ENCODE peak calls at places on chromosomes 11 and 22, in five cellular contexts. O is psoas muscle, Z is esophagus squamous epithelium, I is heart left ventricle, J is endodermal cell. Y is an unnamed sample.

GRCh38 chr22:26592368-26593015 is 2.6 kb upstream of the TPST2 start:
- DNase-seq in O (no peak), Z (no peak), J (no peak), I (no peak), Y (no peak)

GRCh38 chr22:17501679-17502285 is 61.5 kb upstream of the SLC25A18 start:
- DNase-seq in O (no peak), Z (no peak), I (peak), J (peak), Y (peak)

GRCh38 chr11:116870054-116870453 is 32.6 kb upstream of the APOA1 start:
- DNase-seq in Z (no peak), I (no peak), J (no peak), O (no peak), Y (no peak)

GRCh38 chr22:21447694-21448402 is 19.3 kb upstream of the TMEM191C start:
- DNase-seq in Z (no peak), O (peak), I (peak), J (peak), Y (peak)

GRCh38 chr11:126474220-126474619 is 118.7 kb downstream of the ST3GAL4 start:
- DNase-seq in I (no peak), O (no peak), J (no peak), Z (no peak), Y (no peak)

GRCh38 chr22:33461698-33462434 is 403.7 kb upstream of the SYN3 start:
- DNase-seq in Z (no peak), O (no peak), J (no peak), I (no peak), Y (no peak)

GRCh38 chr11:9219115-9219514 is 46.0 kb downstream of the DENND5A start:
- DNase-seq in J (peak), Z (no peak), I (no peak), O (no peak), Y (no peak)

GRCh38 chr22:19978748-19979147 is 37.1 kb upstream of the TXNRD2 start:
- DNase-seq in Z (no peak), I (no peak), J (no peak), O (no peak), Y (no peak)

GRCh38 chr11:130771708-130772107 is 144.6 kb downstream of the SNX19 start:
- DNase-seq in Z (no peak), I (no peak), O (no peak), J (peak), Y (no peak)

GRCh38 chr11:130847517-130847916 is 68.8 kb downstream of the SNX19 start:
- DNase-seq in I (no peak), J (no peak), O (no peak), Z (no peak), Y (no peak)

GRCh38 chr22:19598054-19598855 is 74.0 kb upstream of the CLDN5 start:
- DNase-seq in Z (no peak), I (no peak), O (no peak), J (no peak), Y (no peak)

GRCh38 chr11:108915666-108916065 is 250.8 kb downstream of the DDX10 start:
- DNase-seq in O (no peak), Z (no peak), J (no peak), I (no peak), Y (no peak)

GRCh38 chr11:57639321-57640067 is 10.2 kb downstream of the YPEL4 start:
- DNase-seq in I (no peak), Z (no peak), O (no peak), J (peak), Y (no peak)

GRCh38 chr11:80593981-80594380 is 1153.2 kb upstream of the TENM4 start:
- DNase-seq in I (no peak), J (no peak), Z (no peak), O (no peak), Y (no peak)

GRCh38 chr11:44286268-44286880 is 23.6 kb downstream of the ALX4 start:
- DNase-seq in I (peak), Z (no peak), J (peak), O (peak), Y (peak)

GRCh38 chr22:28976588-28976987 is 85.0 kb downstream of the C22orf31 start:
- DNase-seq in Z (no peak), I (no peak), J (no peak), O (no peak), Y (no peak)

GRCh38 chr22:20672732-20673131 is 101.2 kb upstream of the SERPIND1 start:
- DNase-seq in Z (no peak), I (no peak), O (no peak), J (no peak), Y (no peak)

GRCh38 chr22:20506543-20507252 is 712 bp upstream of the MED15 start:
- DNase-seq in I (no peak), Z (no peak), O (no peak), J (no peak), Y (no peak)

GRCh38 chr11:41954034-41954433 is 494.6 kb upstream of the LRRC4C start:
- DNase-seq in O (no peak), Z (no peak), I (no peak), J (no peak), Y (no peak)

GRCh38 chr22:50567721-50568252 is 5.1 kb upstream of the SYCE3 start:
- DNase-seq in I (no peak), O (no peak), Z (no peak), J (no peak), Y (no peak)

GRCh38 chr11:1829039-1829820 is 5.6 kb upstream of the SYT8 start:
- DNase-seq in Z (no peak), J (no peak), O (peak), I (no peak), Y (peak)

GRCh38 chr22:39967996-39968968 is 8.1 kb downstream of the TMA7B start:
- DNase-seq in I (no peak), J (peak), O (no peak), Z (no peak), Y (peak)

GRCh38 chr11:78841451-78842060 is 266.9 kb upstream of the NARS2 start:
- DNase-seq in I (no peak), O (no peak), J (peak), Z (no peak), Y (no peak)

GRCh38 chr22:26573026-26573662 is 16.8 kb downstream of the TPST2 start:
- DNase-seq in I (peak), Z (no peak), J (no peak), O (peak), Y (peak)

DNA sequence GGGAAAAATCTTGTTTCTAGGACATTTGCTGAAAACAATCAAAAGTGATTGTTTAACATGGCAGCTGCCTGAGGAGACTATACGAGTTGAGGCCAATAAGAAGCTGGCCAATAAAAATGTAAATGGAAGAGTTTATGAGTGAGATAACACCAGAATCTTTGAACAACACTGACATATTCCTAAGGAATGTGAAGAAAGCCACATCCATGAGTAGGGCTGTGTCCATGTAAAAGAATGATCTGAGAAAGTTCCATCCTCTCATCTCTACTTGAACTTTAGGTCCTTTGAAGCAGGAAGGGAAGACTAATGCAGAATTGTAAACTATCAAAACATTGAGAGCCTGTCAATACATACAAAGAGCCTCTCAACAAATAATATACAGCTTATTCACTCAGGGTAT is 6.9 kb upstream of the CHORDC1 start:
- DNase-seq in I (no peak), Z (no peak), J (no peak), O (no peak), Y (no peak)
- TF ChIP-seq CTCF in I (no peak), Z (no peak), J (no peak), O (no peak), Y (no peak)

GRCh38 chr11:68312780-68313573 is 586 bp downstream of the LRP5 start:
- DNase-seq in I (no peak), O (no peak), J (peak), Z (no peak), Y (no peak)

GRCh38 chr11:68313574-68314202 is 1.3 kb downstream of the LRP5 start:
- DNase-seq in J (no peak), O (no peak), Z (no peak), I (no peak), Y (no peak)

GRCh38 chr11:68311155-68312116 is 955 bp upstream of the LRP5 start:
- DNase-seq in I (no peak), J (peak), Z (no peak), O (no peak), Y (no peak)

GRCh38 chr11:68314203-68314885 is 2.0 kb downstream of the LRP5 start:
- DNase-seq in J (peak), O (no peak), I (no peak), Z (no peak), Y (no peak)

GRCh38 chr11:68312117-68312779 is at the start of gene LRP5:
- DNase-seq in O (no peak), J (peak), I (no peak), Z (no peak), Y (no peak)
- H3K27ac ChIP-seq in O (peak), J (peak), I (peak), Z (peak), Y (peak)

GRCh38 chr22:47174671-47175111 is 412.2 kb downstream of the TBC1D22A start:
- DNase-seq in I (peak), J (peak), O (peak), Z (no peak), Y (peak)

GRCh38 chr22:47177334-47177815 is 414.9 kb downstream of the TBC1D22A start:
- DNase-seq in J (peak), I (peak), Z (no peak), O (peak), Y (no peak)

GRCh38 chr22:47175151-47175760 is 412.8 kb downstream of the TBC1D22A start:
- DNase-seq in Z (no peak), I (peak), J (peak), O (peak), Y (peak)

GRCh38 chr22:47176573-47177333 is 414.3 kb downstream of the TBC1D22A start:
- DNase-seq in J (peak), O (peak), I (peak), Z (no peak), Y (peak)

DNA sequence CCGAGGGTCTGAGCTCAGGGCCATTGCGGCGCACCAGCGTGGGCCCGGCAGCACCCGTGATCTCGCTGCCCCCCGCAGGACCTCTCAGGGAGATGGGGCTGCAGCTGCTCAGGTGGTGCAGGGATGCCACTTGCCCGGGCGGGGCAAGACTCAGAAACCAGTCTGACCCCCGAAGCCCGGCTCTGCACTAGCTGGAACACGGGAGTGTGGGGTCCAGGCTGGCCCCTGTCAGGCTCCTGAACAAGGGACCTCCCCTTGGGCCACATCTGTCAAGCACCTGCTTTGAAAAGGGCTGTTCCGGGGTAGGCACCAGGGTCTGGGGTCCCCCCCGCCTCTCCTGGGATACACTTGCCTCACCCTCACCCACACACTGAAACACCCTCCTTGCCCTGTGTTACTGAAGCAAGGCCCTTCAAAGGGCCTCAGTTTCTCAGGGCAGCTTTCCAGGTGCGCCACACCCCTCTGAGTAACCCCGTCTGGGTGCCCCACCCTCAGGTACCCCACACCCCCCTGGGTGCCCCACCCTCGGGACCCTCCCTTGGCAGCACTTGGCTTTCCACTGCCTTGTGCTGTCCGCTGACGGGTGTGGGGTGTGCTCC is 413.4 kb downstream of the TBC1D22A start:
- DNase-seq in Z (no peak), J (peak), I (peak), O (peak), Y (peak)
- H3K4me3 ChIP-seq in Z (no peak), J (no peak), I (no peak), O (no peak), Y (no peak)

GRCh38 chr22:44828193-44828592 is 75.8 kb downstream of the ARHGAP8 start:
- DNase-seq in I (no peak), Z (no peak), O (no peak), J (peak), Y (no peak)
- TF ChIP-seq CTCF in I (no peak), Z (no peak), O (no peak), J (peak), Y (peak)

DNA sequence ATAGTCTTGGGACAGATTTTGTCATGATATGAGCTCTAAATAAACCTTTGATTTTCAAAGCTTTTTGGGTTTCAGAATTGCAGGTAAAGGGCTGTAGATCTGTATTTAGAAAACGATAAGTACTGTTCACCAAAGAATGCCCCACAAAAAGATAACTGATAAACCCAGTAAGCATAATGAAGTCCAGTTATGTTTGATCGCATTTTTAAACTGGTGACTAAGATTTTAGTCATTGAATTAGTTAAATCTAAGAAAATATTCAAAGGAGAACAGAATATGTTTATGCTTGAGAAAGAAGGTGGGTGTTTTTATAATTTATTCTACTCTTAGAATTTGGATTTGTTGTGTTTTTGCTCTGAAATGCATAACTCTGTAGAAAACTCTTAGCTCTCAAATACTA is 11.6 kb downstream of the DEPDC7 start:
- DNase-seq in O (no peak), I (no peak), J (no peak), Z (no peak), Y (no peak)
- H3K27ac ChIP-seq in O (no peak), I (no peak), J (no peak), Z (no peak), Y (no peak)

DNA sequence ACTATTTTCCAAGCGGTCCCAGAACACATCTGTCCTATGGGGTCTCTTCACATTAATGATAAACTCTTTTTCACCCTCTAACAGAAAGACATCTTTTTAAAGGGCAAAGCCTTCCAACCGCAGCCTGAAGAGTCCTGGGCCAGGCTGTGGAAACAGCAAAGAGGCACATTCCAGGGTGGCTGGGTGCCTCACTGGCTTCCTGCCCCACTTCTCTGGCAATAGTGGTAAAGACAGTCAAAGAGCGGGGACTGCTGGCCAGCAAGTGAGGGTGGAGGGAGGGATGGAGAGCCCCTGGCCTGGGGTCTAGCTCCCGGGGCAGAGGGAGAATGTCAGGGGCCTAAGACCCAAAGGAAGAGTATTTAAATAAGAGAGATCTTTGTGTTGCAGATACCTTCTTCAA is 10.2 kb upstream of the CHST1 start:
- DNase-seq in I (no peak), Z (no peak), J (no peak), O (no peak), Y (no peak)
- H3K4me3 ChIP-seq in I (no peak), Z (no peak), J (no peak), O (no peak), Y (no peak)

DNA sequence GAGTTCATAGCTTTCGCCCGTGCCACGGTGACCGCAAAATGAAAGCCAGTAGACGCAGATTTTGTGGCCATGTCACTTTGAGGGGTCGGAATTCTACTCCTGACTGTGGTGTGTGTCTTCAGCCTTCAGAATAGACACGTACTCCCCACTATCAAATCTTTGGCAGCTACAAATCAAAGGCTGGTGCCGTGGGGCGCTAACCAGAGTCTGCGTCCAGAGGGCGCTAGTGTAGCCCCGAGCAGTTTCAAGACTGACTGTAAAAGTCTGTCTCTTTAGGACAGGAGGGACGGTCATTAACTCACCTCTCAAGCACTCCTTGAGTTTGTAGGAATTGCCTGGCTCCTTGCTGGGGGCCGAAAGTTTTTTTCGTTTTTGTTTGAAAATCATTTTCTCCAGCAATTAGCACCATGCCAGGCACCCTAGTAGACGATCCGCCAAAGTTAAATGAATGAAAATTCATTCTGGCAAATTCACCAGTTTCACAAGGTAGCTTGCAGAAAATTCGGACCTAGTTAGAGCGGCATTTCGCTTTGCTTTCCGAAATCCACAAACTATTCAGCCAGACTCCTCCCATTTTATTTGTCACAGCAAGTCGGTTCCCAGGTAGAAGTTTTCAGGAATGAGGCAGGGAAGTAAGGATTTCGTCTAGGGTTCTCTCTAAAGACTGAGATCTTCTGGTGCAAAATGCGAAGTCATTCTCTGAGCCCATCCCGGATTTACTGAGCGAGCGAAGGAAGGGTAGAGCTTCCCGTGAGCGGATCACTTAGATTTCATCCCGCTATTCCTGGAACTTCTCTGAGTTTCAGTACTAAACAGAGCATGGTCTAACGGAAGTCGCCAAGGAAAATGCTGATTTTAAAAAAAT is 2.8 kb upstream of the CALCA start:
- DNase-seq in J (peak), O (peak), Z (no peak), I (no peak), Y (no peak)
- TF ChIP-seq CTCF in J (peak), O (peak), Z (peak), I (peak), Y (peak)

GRCh38 chr11:121533556-121534050 is 80.8 kb upstream of the SORL1-AS1 start:
- DNase-seq in I (no peak), J (no peak), Z (no peak), O (no peak), Y (no peak)
- H3K27ac ChIP-seq in I (no peak), J (no peak), Z (no peak), O (no peak), Y (no peak)

DNA sequence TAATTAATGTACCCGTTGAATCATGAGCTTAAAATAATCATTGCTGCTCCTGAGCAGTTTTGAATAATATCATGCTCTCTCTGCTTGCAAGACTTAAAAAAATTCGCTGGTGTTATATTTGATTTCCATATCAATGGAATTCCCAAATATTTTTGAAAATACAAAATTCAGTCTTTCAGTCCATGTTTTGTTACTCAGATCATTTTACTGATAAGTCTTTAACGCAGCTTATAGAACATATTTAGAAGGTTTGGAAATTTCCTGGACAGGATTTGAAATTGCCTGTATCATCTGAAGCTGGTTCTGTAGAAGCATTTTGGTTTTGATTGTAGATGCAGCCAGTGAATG is 1.9 kb downstream of the BMAL1 start:
- DNase-seq in Z (no peak), I (no peak), O (no peak), J (no peak), Y (no peak)
- H3K4me3 ChIP-seq in Z (peak), I (no peak), O (peak), J (no peak), Y (no peak)